ENCODE peak calls at places on chromosomes 3 and 15, in seven cellular contexts. J, Z, B, X, H, W and K are unnamed samples.
A peak's percentile ranks its signal among the peaks of the same experiment; 100 is the strongest.

GRCh38 chr3:30227571-30228301 is 378.7 kb upstream of the TGFBR2 start:
- DNase-seq in H (no peak), X (no peak), W (no peak), B (no peak), Z (peak; percentile 25), J (no peak), K (no peak)

GRCh38 chr15:99052205-99052604 is 44.6 kb upstream of the PGPEP1L start:
- DNase-seq in Z (no peak), W (no peak), H (no peak), J (no peak), B (no peak), X (no peak), K (no peak)

GRCh38 chr3:165503346-165503745 is 307.2 kb upstream of the SLITRK3 start:
- DNase-seq in Z (no peak), J (no peak), X (no peak), B (no peak), W (no peak), H (no peak), K (no peak)

GRCh38 chr3:184229424-184230080 is at the start of gene VWA5B2:
- DNase-seq in X (no peak), H (peak; percentile 73), Z (peak; percentile 80), W (peak; percentile 87), J (no peak), B (no peak), K (peak; percentile 44)

GRCh38 chr15:69755571-69756310 is 303.1 kb downstream of the RPLP1 start:
- DNase-seq in B (peak; percentile 87), J (no peak), Z (no peak), H (no peak), X (no peak), W (no peak), K (no peak)

GRCh38 chr15:99424978-99425665 is 140.7 kb upstream of the MEF2A start:
- DNase-seq in H (no peak), B (no peak), J (peak; percentile 71), W (no peak), Z (no peak), X (peak; percentile 7), K (no peak)

GRCh38 chr15:83708328-83708727 is 54.4 kb downstream of the ADAMTSL3 start:
- DNase-seq in B (no peak), H (no peak), W (no peak), J (no peak), X (no peak), Z (no peak), K (no peak)

GRCh38 chr15:71674354-71674753 is 136.0 kb upstream of the NR2E3 start:
- DNase-seq in J (no peak), B (peak; percentile 57), Z (no peak), W (no peak), H (no peak), X (no peak), K (no peak)

GRCh38 chr3:177942911-177943310 is 593.3 kb upstream of the KCNMB2 start:
- DNase-seq in X (no peak), H (no peak), Z (no peak), W (no peak), B (no peak), J (no peak), K (no peak)
- TF ChIP-seq EP300 in X (no peak), H (no peak), Z (no peak), W (no peak), B (no peak), J (no peak), K (no peak)

DNA sequence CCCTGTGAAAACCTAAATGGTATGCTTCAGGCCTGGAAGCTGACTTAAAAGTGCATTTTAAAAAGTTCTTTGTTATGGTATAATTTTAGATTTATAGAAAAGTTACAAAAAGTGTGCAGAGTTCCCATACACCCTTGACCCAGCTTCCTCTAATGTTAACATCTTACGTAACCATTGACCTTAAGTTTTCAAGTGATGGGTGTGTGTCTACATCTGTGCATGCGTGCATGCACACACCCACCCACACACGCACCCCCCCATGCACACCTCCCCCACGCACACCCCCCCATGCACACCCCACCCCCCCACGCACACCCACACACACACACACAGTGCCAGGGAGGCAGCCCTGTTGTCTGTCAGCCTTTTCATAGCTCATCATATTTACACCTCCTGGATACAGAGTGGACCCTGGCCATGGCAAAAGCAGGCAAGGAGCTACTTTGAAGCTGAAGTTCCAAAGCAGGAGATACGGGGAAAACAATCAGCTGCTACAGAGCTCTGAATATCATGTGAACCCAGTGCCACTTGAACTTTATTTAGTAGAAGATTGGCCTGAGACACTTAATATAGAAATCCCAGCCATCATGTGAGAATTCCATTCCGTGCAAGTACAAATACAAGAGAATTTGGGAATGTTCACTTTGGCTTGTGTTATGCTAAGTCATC is 30.0 kb upstream of the TRAK1 start:
- DNase-seq in Z (no peak), W (no peak), B (no peak), H (no peak), X (no peak), J (no peak), K (no peak)
- TF ChIP-seq EP300 in Z (no peak), W (no peak), B (no peak), H (no peak), X (no peak), J (no peak), K (no peak)

GRCh38 chr15:44215594-44215993 is 20.5 kb upstream of the FRMD5 start:
- DNase-seq in Z (peak; percentile 24), H (no peak), B (no peak), W (no peak), J (no peak), X (no peak), K (no peak)
- TF ChIP-seq EP300 in Z (no peak), H (no peak), B (no peak), W (no peak), J (no peak), X (no peak), K (no peak)

GRCh38 chr15:90869601-90870353 is 1.4 kb downstream of the FURIN start:
- DNase-seq in B (no peak), J (peak; percentile 87), X (no peak), Z (no peak), H (no peak), W (peak; percentile 73), K (peak; percentile 97)
- TF ChIP-seq EP300 in B (no peak), J (no peak), X (no peak), Z (no peak), H (no peak), W (no peak), K (no peak)

DNA sequence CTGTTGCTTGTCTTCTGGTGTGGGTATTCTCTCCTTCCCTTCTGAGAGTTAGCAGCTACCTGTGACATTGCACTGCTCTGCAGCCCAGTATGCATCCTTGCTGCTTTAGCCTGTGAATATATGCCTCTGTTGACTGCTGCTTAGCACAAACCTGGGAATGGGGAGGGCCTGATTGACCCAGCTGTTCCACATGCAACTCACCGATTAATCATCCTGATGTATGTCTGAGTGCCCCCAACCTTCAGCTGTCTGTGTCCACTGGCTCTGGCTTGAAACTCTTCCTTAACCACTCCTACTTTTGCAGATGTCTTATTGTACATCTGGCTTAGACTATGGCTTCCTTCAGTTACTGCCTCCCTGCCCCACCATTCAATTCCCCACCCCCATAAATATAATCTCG is 119.1 kb downstream of the RASA2 start:
- DNase-seq in J (no peak), W (no peak), X (no peak), H (no peak), Z (no peak), B (no peak), K (no peak)
- TF ChIP-seq EP300 in J (no peak), W (no peak), X (no peak), H (no peak), Z (no peak), B (no peak), K (no peak)

DNA sequence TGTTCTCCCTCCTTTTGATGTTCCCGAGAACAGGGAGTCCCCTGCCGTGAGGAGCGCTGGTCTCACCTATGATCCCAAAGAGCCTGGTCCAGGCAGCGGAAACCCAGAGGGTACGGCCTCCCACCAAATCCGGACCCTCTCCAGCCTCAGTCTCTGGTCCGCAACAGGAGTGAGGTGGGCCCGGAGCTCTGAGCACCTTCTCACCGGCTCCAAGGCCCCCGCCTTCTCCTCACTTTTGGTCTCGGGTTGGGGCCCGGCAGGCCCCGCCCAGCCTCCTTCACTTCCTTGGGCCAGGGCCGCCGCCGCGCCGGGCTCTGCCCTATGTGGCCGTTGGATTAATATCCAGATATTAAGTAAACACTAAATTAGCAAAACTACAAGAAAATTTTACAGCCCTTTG is 5.7 kb upstream of the SKOR1 start:
- DNase-seq in J (no peak), W (no peak), X (no peak), B (no peak), Z (no peak), H (no peak), K (peak; percentile 81)
- TF ChIP-seq EP300 in J (no peak), W (no peak), X (no peak), B (no peak), Z (no peak), H (no peak), K (no peak)

GRCh38 chr3:134367869-134368750 is 6.1 kb downstream of the AMOTL2 start:
- DNase-seq in B (no peak), J (peak; percentile 38), Z (no peak), W (no peak), H (no peak), X (no peak), K (peak; percentile 14)
- TF ChIP-seq EP300 in B (no peak), J (no peak), Z (no peak), W (no peak), H (no peak), X (no peak), K (no peak)

DNA sequence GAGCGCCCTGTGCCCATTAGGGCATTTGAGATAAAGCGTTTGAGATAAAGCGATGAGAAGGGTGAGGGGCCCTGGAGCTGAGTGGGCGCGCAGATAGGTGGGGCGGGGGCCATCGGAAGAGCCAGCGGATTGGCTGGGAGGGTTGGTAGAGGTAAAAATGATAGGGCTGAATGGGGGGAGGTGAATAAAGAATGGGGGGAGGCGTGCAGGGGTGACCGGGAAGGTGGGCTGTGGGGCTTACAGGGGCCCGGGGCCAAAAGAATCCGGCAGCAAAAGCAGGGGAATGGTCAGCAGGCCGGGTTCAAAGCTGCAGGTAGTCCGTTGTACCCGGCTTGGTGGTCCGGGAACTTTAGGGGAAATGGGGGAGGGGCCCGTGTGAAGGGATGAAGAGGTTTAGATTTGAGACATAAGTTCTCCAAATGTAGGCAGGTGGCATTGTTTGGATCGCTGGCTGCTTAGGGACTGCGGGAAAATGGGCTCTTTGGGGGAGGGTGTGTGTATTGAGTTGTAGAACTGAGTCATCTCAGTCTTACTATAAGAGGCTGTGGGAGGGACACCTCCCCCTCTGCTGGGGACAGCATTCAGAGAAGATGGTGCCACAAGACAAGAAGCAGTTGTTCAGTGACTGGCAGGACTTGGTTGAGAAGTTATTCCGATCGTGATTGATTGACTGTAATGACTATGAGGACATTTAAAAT is 623 bp downstream of the ARID3B start:
- DNase-seq in J (peak; percentile 69), B (no peak), X (peak; percentile 19), W (peak; percentile 73), H (peak; percentile 30), Z (no peak), K (peak; percentile 75)
- TF ChIP-seq EP300 in J (no peak), B (no peak), X (no peak), W (peak; percentile 70), H (no peak), Z (no peak), K (no peak)

DNA sequence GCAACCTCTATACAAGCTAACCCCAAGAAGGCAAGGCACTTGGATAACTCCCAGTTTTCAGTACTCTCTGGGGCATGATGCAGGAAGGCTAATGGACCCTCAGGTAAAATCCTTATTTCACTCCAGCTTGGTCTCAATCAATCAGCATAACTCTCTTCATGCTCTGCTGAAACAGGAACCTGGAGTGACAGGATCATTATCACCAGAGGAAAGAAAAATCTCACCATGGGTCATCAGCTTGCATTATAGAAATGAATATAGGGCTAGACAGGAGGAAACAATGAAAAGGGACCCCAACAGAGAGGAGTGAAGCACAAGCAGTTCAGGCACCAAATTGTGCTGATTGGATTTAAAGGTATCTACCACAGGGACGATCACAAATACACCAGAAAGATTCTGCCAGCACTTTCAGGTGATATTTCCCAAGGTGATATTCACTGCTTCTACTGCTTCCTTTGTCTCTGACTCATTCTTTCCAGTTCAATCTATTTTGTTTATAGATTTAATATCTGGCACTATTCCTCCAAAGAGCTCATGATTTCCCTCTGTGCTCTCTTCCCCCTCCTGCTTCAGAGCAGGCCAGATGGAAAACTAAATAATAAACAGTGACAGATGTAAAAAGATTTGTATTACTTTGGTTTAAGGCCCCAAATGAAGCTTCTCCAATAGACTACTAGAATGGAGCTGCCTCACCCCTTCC is 23.0 kb upstream of the THUMPD3 start:
- DNase-seq in Z (no peak), X (no peak), W (no peak), J (no peak), B (no peak), H (no peak), K (no peak)
- TF ChIP-seq EP300 in Z (no peak), X (no peak), W (no peak), J (no peak), B (no peak), H (no peak), K (no peak)